ENCODE peak calls at places on chromosomes 4 and X, in ten cellular contexts. Y is NCI-H146; C is heart left ventricle; M is NCI-H187; D is CD4-positive, alpha-beta memory T cell; Z is T-helper 17 cell; G is DND-41; F is foreskin melanocyte; I is BJ; J is left lung. L is an unnamed sample.

GRCh38 chrX:34877451-34877850 is 65.1 kb upstream of the FAM47B start:
- DNase-seq in C (no peak), F (no peak), J (no peak), Y (no peak), D (no peak), G (no peak), Z (no peak), M (no peak), I (no peak), L (no peak)

GRCh38 chr4:90357117-90357710 is 230.0 kb downstream of the CCSER1 start:
- DNase-seq in F (peak), Y (no peak), J (no peak), C (no peak), I (peak), D (no peak), M (peak), G (no peak), Z (no peak), L (peak)

GRCh38 chr4:93751410-93751809 is 77.1 kb upstream of the ATOH1 start:
- DNase-seq in J (no peak), G (no peak), M (no peak), I (no peak), Y (peak), C (no peak), F (no peak), D (no peak), Z (no peak), L (no peak)

GRCh38 chr4:163063891-163064290 is 102.8 kb downstream of the NAF1 start:
- DNase-seq in C (no peak), M (no peak), Z (no peak), Y (no peak), J (no peak), G (no peak), F (no peak), I (no peak), D (no peak), L (no peak)

GRCh38 chr4:6586715-6587325 is 11.8 kb downstream of the MAN2B2 start:
- DNase-seq in M (no peak), G (no peak), Z (no peak), Y (no peak), D (no peak), C (peak), F (no peak), I (no peak), J (no peak), L (no peak)

GRCh38 chr4:118798658-118799057 is 37.3 kb downstream of the SEC24D start:
- DNase-seq in Y (no peak), D (no peak), C (no peak), G (no peak), F (no peak), Z (no peak), I (no peak), J (no peak), M (no peak), L (no peak)

GRCh38 chr4:132670557-132670956 is 478.5 kb upstream of the PCDH10 start:
- DNase-seq in C (no peak), Z (no peak), I (no peak), G (no peak), D (no peak), J (no peak), M (no peak), Y (no peak), F (no peak), L (no peak)

GRCh38 chr4:155787113-155787710 is 28.4 kb downstream of the GUCY1B1 start:
- DNase-seq in D (peak), Z (no peak), C (no peak), M (no peak), Y (peak), J (no peak), G (peak), I (no peak), F (peak), L (peak)

GRCh38 chrX:109632906-109633504 is 8.0 kb upstream of the KCNE5 start:
- DNase-seq in F (peak), D (no peak), G (no peak), I (no peak), Z (no peak), M (no peak), C (no peak), J (no peak), Y (peak), L (peak)

GRCh38 chr4:33537527-33537926 is 2706.8 kb downstream of the ARAP2 start:
- DNase-seq in F (no peak), C (no peak), G (no peak), M (no peak), D (no peak), J (no peak), Y (no peak), Z (no peak), I (no peak), L (no peak)

GRCh38 chr4:142435599-142436235 is 410.4 kb downstream of the INPP4B start:
- DNase-seq in C (no peak), I (no peak), M (no peak), Y (no peak), Z (no peak), D (no peak), F (no peak), J (no peak), G (peak), L (no peak)

GRCh38 chrX:150543230-150544155 is 24.9 kb upstream of the MTM1 start:
- DNase-seq in Y (no peak), G (no peak), D (no peak), C (no peak), M (no peak), J (no peak), Z (no peak), I (no peak), F (no peak), L (no peak)

GRCh38 chr4:82744284-82744963 is 54.2 kb downstream of the SCD5 start:
- DNase-seq in I (no peak), M (no peak), F (no peak), Y (no peak), Z (no peak), J (peak), G (no peak), D (no peak), C (no peak), L (no peak)

GRCh38 chrX:107739541-107739940 is 36.0 kb downstream of the TSC22D3 start:
- DNase-seq in F (no peak), D (no peak), C (no peak), I (no peak), M (no peak), J (no peak), Z (no peak), Y (no peak), G (no peak), L (no peak)

GRCh38 chr4:139175647-139176298 is 1.2 kb downstream of the ELF2 start:
- DNase-seq in D (peak), Y (no peak), G (no peak), M (no peak), F (peak), I (no peak), J (no peak), Z (peak), C (no peak), L (no peak)

GRCh38 chr4:99808260-99808857 is 8.3 kb upstream of the DAPP1 start:
- DNase-seq in G (peak), Y (no peak), C (peak), F (peak), D (peak), I (no peak), J (peak), Z (peak), M (no peak), L (peak)

GRCh38 chr4:172850838-172851237 is 317.8 kb upstream of the GALNT7 start:
- DNase-seq in Y (no peak), C (no peak), M (no peak), Z (no peak), G (no peak), J (no peak), D (no peak), F (peak), I (peak), L (no peak)

GRCh38 chr4:1746265-1746691 is 25.0 kb downstream of the TACC3 start:
- DNase-seq in Z (peak), G (peak), F (peak), J (no peak), I (no peak), D (peak), M (no peak), C (peak), Y (peak), L (peak)

GRCh38 chrX:40104649-40105015 is 6.9 kb upstream of the BCOR start:
- DNase-seq in Y (peak), I (no peak), Z (no peak), F (no peak), J (peak), M (no peak), D (no peak), G (no peak), C (peak), L (peak)

GRCh38 chr4:109993116-109993515 is 80.4 kb downstream of the EGF start:
- DNase-seq in Z (no peak), C (no peak), M (no peak), G (no peak), I (no peak), Y (no peak), D (no peak), J (no peak), F (no peak), L (no peak)

GRCh38 chrX:110944323-110944761 is 148.7 kb upstream of the CHRDL1 start:
- DNase-seq in D (no peak), Y (peak), F (no peak), I (no peak), Z (no peak), G (no peak), J (no peak), M (no peak), C (peak), L (no peak)

GRCh38 chrX:154444001-154444754 is at the start of gene FAM50A:
- DNase-seq in J (peak), F (no peak), D (peak), C (peak), Z (peak), M (peak), G (peak), Y (peak), I (no peak), L (peak)

GRCh38 chr4:74555231-74555630 is 110.3 kb downstream of the AREG start:
- DNase-seq in Z (no peak), D (no peak), M (no peak), F (no peak), G (no peak), I (peak), C (no peak), Y (no peak), J (no peak), L (no peak)

GRCh38 chr4:89837385-89837995 is 529 bp upstream of the SNCA start:
- DNase-seq in I (no peak), M (peak), G (peak), Z (no peak), F (no peak), D (peak), Y (no peak), J (no peak), C (peak), L (no peak)

GRCh38 chr4:166655705-166656104 is 578.6 kb downstream of the SPOCK3 start:
- DNase-seq in M (no peak), C (no peak), Y (no peak), F (no peak), G (no peak), D (no peak), J (no peak), Z (no peak), I (no peak), L (no peak)

GRCh38 chr4:38072578-38072977 is 112.4 kb downstream of the PTTG2 start:
- DNase-seq in C (no peak), Y (no peak), D (no peak), J (no peak), I (no peak), F (no peak), M (no peak), G (no peak), Z (no peak), L (no peak)

GRCh38 chrX:49977319-49978090 is 55.1 kb downstream of the CLCN5 start:
- DNase-seq in Z (no peak), M (peak), D (no peak), J (no peak), I (no peak), F (no peak), C (no peak), Y (peak), G (no peak), L (no peak)

GRCh38 chr4:687975-688694 is 816 bp downstream of the SLC49A3 start:
- DNase-seq in Y (no peak), C (peak), M (no peak), F (no peak), Z (no peak), G (no peak), D (no peak), I (no peak), J (peak), L (no peak)

GRCh38 chrX:120200851-120201250 is 42.4 kb downstream of the RHOXF2 start:
- DNase-seq in Y (no peak), G (no peak), Z (no peak), M (no peak), F (no peak), J (no peak), D (no peak), I (no peak), C (no peak), L (no peak)

GRCh38 chrX:150517303-150517896 is 51.0 kb upstream of the MTM1 start:
- DNase-seq in I (peak), M (no peak), G (no peak), Y (no peak), C (no peak), D (no peak), Z (no peak), F (no peak), J (no peak), L (no peak)

GRCh38 chrX:101507372-101507771 is 22.1 kb downstream of the ARMCX4 start:
- DNase-seq in M (no peak), J (no peak), Y (no peak), D (no peak), I (no peak), F (no peak), Z (no peak), C (no peak), G (no peak), L (no peak)

GRCh38 chrX:40068048-40068447 is 29.7 kb downstream of the BCOR start:
- DNase-seq in I (no peak), J (no peak), G (peak), C (no peak), D (peak), M (no peak), Z (no peak), F (no peak), Y (peak), L (no peak)

GRCh38 chr4:102717448-102718092 is 43.2 kb downstream of the MANBA start:
- DNase-seq in D (no peak), C (no peak), Y (no peak), Z (no peak), I (no peak), M (no peak), J (peak), G (no peak), F (no peak), L (peak)

GRCh38 chrX:19030805-19031204 is 46.9 kb upstream of the PHKA2 start:
- DNase-seq in I (no peak), F (no peak), Y (no peak), J (no peak), M (no peak), G (no peak), Z (no peak), C (no peak), D (no peak), L (peak)

GRCh38 chr4:3341760-3342159 is 48.9 kb downstream of the RGS12 start:
- DNase-seq in C (no peak), Y (no peak), Z (no peak), J (no peak), G (no peak), M (no peak), F (no peak), D (no peak), I (no peak), L (no peak)

GRCh38 chr4:21697583-21697982 is 251.0 kb downstream of the KCNIP4 start:
- DNase-seq in J (no peak), C (no peak), D (no peak), Z (no peak), M (no peak), I (no peak), G (no peak), Y (peak), F (no peak), L (no peak)